ENCODE peak calls at places on chromosomes 16 and 17, in seven cellular contexts. Z is activated CD4-positive, alpha-beta T cell treated with anti-CD3 and anti-CD28 coated beads, Interleukin-2, amount 50 U/mL, for 48 hours; L is BJ; I is GM13976; V is hippocampal formation; N is NCI-H1092 treated with DMSO at 0.1 percent for 48 hours; W is thoracic aorta. Q is an unnamed sample.

GRCh38 chr17:49746791-49747490 is 17.0 kb downstream of the FAM117A start:
- DNase-seq in Z (no peak), I (peak), L (no peak), W (no peak), V (no peak), N (no peak), Q (no peak)

GRCh38 chr17:63171428-63172205 is 205.6 kb downstream of the TANC2 start:
- DNase-seq in N (no peak), V (no peak), I (no peak), L (no peak), Z (no peak), W (no peak), Q (no peak)

GRCh38 chr16:57681950-57682728 is 12.5 kb upstream of the DRC7 start:
- DNase-seq in W (no peak), N (no peak), L (no peak), I (no peak), V (no peak), Z (no peak), Q (no peak)

GRCh38 chr17:73341350-73342056 is 29.7 kb upstream of the CDC42EP4 start:
- DNase-seq in N (peak), I (no peak), W (no peak), Z (no peak), L (no peak), V (no peak), Q (no peak)

GRCh38 chr16:259814-260253 is 15.9 kb downstream of the RGS11 start:
- DNase-seq in L (no peak), W (no peak), V (no peak), N (no peak), I (no peak), Z (no peak), Q (no peak)

GRCh38 chr16:88274847-88275246 is 107.9 kb upstream of the ZNF469 start:
- DNase-seq in W (no peak), V (no peak), L (no peak), N (no peak), Z (no peak), I (no peak), Q (no peak)

GRCh38 chr17:59496178-59496577 is 69.2 kb upstream of the DHX40 start:
- DNase-seq in I (no peak), W (no peak), V (no peak), Z (no peak), L (no peak), N (no peak), Q (no peak)

GRCh38 chr16:17316005-17316404 is 154.8 kb downstream of the XYLT1 start:
- DNase-seq in L (no peak), I (no peak), V (no peak), Z (no peak), N (peak), W (no peak), Q (no peak)

GRCh38 chr17:82216301-82217119 is 3.9 kb upstream of the CCDC57 start:
- DNase-seq in V (no peak), N (no peak), Z (peak), W (no peak), I (peak), L (no peak), Q (peak)

GRCh38 chr16:30609002-30609927 is 924 bp downstream of the ZNF689 start:
- DNase-seq in V (no peak), Z (peak), N (peak), W (no peak), I (peak), L (no peak), Q (peak)

GRCh38 chr17:19686400-19687090 is 29.8 kb downstream of the SLC47A2 start:
- DNase-seq in V (no peak), N (no peak), I (no peak), Z (no peak), L (no peak), W (no peak), Q (no peak)

GRCh38 chr16:77599793-77600415 is 122.4 kb upstream of the NUDT7 start:
- DNase-seq in N (peak), V (no peak), L (no peak), I (peak), Z (peak), W (no peak), Q (no peak)

GRCh38 chr16:48583075-48584065 is 26.6 kb downstream of the N4BP1 start:
- DNase-seq in I (no peak), W (no peak), V (no peak), N (no peak), L (peak), Z (no peak), Q (no peak)

GRCh38 chr17:17888371-17888770 is 51.6 kb upstream of the SREBF1 start:
- DNase-seq in I (no peak), V (no peak), L (no peak), W (no peak), N (no peak), Z (no peak), Q (no peak)

GRCh38 chr16:27444470-27444869 is 42.5 kb downstream of the IL21R start:
- DNase-seq in I (no peak), N (no peak), L (no peak), Z (no peak), V (no peak), W (no peak), Q (no peak)

GRCh38 chr17:40303706-40304450 is 5.1 kb upstream of the RARA start:
- DNase-seq in W (no peak), N (peak), L (peak), Z (no peak), V (no peak), I (no peak), Q (no peak)

GRCh38 chr17:75927286-75927922 is 13.4 kb downstream of the FBF1 start:
- DNase-seq in L (no peak), Z (no peak), I (peak), W (no peak), N (peak), V (no peak), Q (no peak)

GRCh38 chr17:2337811-2338657 is 733 bp downstream of the SGSM2 start:
- DNase-seq in Z (peak), W (no peak), I (peak), L (no peak), N (no peak), V (peak), Q (peak)

GRCh38 chr16:27317738-27318398 is 4.1 kb downstream of the IL4R start:
- DNase-seq in Z (peak), N (no peak), I (no peak), W (no peak), L (no peak), V (no peak), Q (no peak)

GRCh38 chr16:12709807-12710206 is 93.9 kb downstream of the CPPED1 start:
- DNase-seq in L (no peak), V (no peak), W (no peak), Z (no peak), N (no peak), I (no peak), Q (no peak)

GRCh38 chr17:3678095-3678820 is 9.6 kb downstream of the EMC6 start:
- DNase-seq in Z (no peak), V (no peak), I (no peak), W (no peak), N (no peak), L (no peak), Q (no peak)

GRCh38 chr17:80649200-80649644 is 104.6 kb downstream of the RPTOR start:
- DNase-seq in Z (no peak), V (no peak), L (no peak), N (no peak), I (no peak), W (no peak), Q (no peak)

Q was measured in CD8-positive, alpha-beta T cell.